ENCODE peak calls at places on chromosomes 5 and 9, in eight cellular contexts. E is stomach, A is H1, L is SK-N-SH, Z is prostate gland, Y is HCT116, H is GM23338, O is upper lobe of left lung. D is an unnamed sample.
A peak's percentile ranks its signal among the peaks of the same experiment; 100 is the strongest.

GRCh38 chr9:128835246-128836210 is 5.9 kb upstream of the SPOUT1 start:
- DNase-seq in Z (no peak), L (no peak), A (no peak), Y (no peak), E (no peak), H (no peak), O (peak; percentile 53), D (no peak)

GRCh38 chr5:40842351-40842750 is 1.2 kb downstream of the CARD6 start:
- DNase-seq in Z (no peak), A (no peak), H (no peak), Y (no peak), O (no peak), L (no peak), E (no peak), D (no peak)

GRCh38 chr9:36154213-36154952 is 14.8 kb upstream of the CCIN start:
- DNase-seq in O (no peak), Y (no peak), L (no peak), H (no peak), A (no peak), E (no peak), Z (no peak), D (no peak)

GRCh38 chr9:123933401-123933800 is 3.5 kb upstream of the DENND1A start:
- DNase-seq in E (no peak), O (no peak), A (no peak), Y (peak; percentile 85), L (no peak), Z (no peak), H (no peak), D (no peak)

GRCh38 chr9:70130266-70130665 is 86.6 kb downstream of the MAMDC2 start:
- DNase-seq in H (no peak), E (no peak), Y (no peak), A (no peak), Z (no peak), L (no peak), O (no peak), D (no peak)

GRCh38 chr5:856531-857425 is 6.0 kb upstream of the ZDHHC11 start:
- DNase-seq in Y (no peak), E (no peak), L (no peak), H (no peak), O (no peak), Z (no peak), A (no peak), D (no peak)

GRCh38 chr5:14915291-14915976 is 43.9 kb upstream of the ANKH start:
- DNase-seq in A (no peak), L (no peak), Z (peak; percentile 19), Y (no peak), E (no peak), H (no peak), O (no peak), D (no peak)

GRCh38 chr5:160506006-160507004 is 84.7 kb downstream of the PTTG1 start:
- DNase-seq in E (no peak), H (peak; percentile 86), O (no peak), A (no peak), L (peak; percentile 23), Z (no peak), Y (no peak), D (no peak)

GRCh38 chr5:110386782-110387181 is 339.7 kb downstream of the TMEM232 start:
- DNase-seq in O (no peak), L (no peak), Y (no peak), E (no peak), Z (no peak), A (no peak), H (no peak), D (no peak)

GRCh38 chr5:112174959-112175594 is 244.0 kb downstream of the EPB41L4A start:
- DNase-seq in A (no peak), H (peak; percentile 89), Y (peak; percentile 61), L (peak; percentile 67), Z (peak; percentile 53), E (no peak), O (no peak), D (no peak)

GRCh38 chr9:112753725-112754124 is 3.2 kb downstream of the SNX30 start:
- DNase-seq in A (no peak), L (no peak), O (no peak), Z (no peak), E (no peak), Y (peak; percentile 36), H (no peak), D (no peak)

GRCh38 chr9:72383978-72384709 is 19.1 kb upstream of the ZFAND5 start:
- DNase-seq in O (no peak), A (no peak), H (no peak), Z (no peak), E (no peak), Y (no peak), L (no peak), D (no peak)

GRCh38 chr9:133523096-133523495 is 1.7 kb downstream of the MYMK start:
- DNase-seq in O (no peak), H (no peak), Z (no peak), Y (no peak), A (no peak), L (no peak), E (no peak), D (no peak)

GRCh38 chr9:96436063-96436455 is 13.9 kb upstream of the HABP4 start:
- DNase-seq in Z (no peak), Y (no peak), H (no peak), O (no peak), E (no peak), L (no peak), A (no peak), D (no peak)

DNA sequence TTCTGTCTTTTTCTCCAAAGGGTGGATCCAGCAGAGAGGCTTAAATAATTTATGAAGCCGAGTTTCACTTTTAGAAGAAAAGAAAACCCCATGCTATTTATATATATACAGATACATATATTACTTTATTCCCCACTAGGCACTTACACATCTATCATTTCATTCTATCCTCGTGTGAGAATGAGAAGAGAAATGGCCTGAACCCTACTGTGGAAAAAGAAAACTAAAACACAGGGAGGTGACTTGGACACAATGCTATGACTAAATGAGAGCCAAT is 195.2 kb downstream of the NR3C1 start:
- DNase-seq in O (no peak), Z (no peak), L (no peak), A (no peak), E (no peak), H (no peak), Y (no peak), D (no peak)
- H3K27ac ChIP-seq in O (no peak overlapping the region), Z (no peak overlapping the region), L (no peak overlapping the region), A (no peak overlapping the region), E (no peak overlapping the region), H (no peak overlapping the region), Y (no peak overlapping the region), D (no peak overlapping the region)

DNA sequence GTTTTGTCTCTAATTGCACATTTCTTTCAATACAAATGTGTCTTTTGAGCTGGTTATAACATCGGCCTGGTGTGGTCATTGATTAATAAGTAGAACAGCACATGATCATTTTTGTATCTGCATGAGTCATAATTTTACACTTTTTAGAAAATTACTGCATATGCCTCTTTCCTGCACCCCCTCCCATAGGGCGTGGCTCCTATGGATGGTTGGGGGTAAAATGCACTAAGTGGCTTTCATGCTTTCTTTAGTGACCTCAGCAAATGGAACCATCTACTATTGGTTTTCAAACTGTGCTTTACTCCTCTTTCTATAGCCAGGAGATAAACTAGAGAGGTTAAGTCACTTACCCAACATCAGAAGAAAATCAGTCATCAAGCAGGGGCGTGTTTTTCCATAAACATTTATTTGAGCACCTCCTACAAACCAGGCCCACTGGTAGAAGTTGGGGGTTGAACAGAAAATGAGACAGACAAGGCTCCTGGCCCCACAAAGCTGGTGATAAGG is 3.8 kb downstream of the ANXA6 start:
- DNase-seq in L (no peak), O (no peak), H (no peak), A (no peak), Z (no peak), Y (no peak), E (no peak), D (no peak)
- H3K4me1 ChIP-seq in L (peaks cover 48% of the 10 kb centered on the region), O (peaks cover 69% of the 10 kb centered on the region), H (peaks cover 24% of the 10 kb centered on the region), A (no peaks in the 10 kb centered on the region), Z (peaks cover 5% of the 10 kb centered on the region), Y (peaks cover 18% of the 10 kb centered on the region), E (peaks cover 73% of the 10 kb centered on the region), D (no peaks in the 10 kb centered on the region)

GRCh38 chr9:81833563-81834345 is 94.5 kb upstream of the SPATA31D4 start:
- DNase-seq in E (peak; percentile 31), A (no peak), O (no peak), L (no peak), Z (no peak), H (no peak), Y (no peak), D (no peak)

GRCh38 chr9:81829201-81829882 is 98.9 kb upstream of the SPATA31D4 start:
- DNase-seq in O (no peak), Y (no peak), L (no peak), Z (no peak), E (no peak), H (peak; percentile 49), A (no peak), D (no peak)

GRCh38 chr9:81827616-81828296 is 100.5 kb upstream of the SPATA31D4 start:
- DNase-seq in E (no peak), Z (no peak), O (no peak), A (no peak), Y (no peak), H (no peak), L (no peak), D (no peak)

DNA sequence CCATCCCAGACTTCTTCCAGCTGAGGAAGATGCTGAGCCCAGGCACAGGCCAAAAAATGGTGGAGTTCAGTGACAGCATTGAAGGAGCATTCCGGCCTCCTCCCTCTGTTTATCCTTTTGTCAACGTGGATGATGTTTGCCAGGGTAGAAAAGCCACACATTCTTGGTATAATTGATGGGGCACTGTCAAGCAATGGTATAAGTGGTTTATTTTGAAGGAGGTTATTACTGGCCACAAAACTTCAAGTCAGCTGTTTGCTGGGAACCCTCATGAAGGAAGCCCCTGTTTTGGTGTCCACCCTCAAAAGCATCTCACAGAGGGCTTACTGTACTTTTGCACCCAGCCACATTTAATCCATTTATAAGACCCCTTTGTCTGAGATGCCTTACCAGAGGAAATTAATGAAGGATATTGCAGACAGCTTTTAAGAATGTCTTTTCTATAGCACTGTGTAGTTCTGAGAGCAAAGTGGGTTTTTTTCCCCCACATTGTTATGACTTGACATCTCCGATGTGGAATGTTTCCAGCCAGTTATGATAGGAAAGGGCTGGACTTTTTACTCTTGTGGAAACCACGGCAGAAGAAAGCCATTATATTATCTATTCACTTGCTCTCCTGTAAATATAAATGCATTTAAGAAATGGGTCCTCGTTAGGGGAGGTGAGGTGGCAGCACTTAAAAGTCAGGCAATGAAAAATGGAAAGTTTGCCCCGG is 95.5 kb upstream of the SPATA31D4 start:
- DNase-seq in H (no peak), E (no peak), Z (no peak), Y (no peak), A (no peak), O (no peak), L (no peak), D (no peak)
- TF ChIP-seq POLR2AphosphoS5 in H (no peak), E (peak; percentile 46), Z (no peak), Y (no peak), A (no peak), O (no peak), L (no peak), D (no peak)

DNA sequence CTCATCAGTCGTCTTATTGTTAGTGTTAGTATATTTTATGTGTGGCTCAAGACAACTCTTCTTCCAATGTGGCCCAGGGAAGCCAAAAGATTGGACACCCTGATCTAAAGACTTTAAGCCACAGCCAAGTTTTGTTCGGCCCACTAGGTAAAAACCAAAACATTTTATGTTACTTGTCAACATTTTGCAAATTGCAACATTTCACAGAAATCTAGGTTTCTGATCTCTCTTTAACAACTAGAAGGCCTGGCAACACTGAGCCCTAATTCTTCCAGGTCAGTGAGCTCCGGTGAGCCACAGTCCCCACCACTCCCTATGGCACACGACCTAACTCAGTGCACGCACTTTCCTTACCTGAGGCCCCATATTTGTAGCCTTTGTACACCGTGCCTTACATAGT is 24.0 kb downstream of the MYO10 start:
- DNase-seq in Z (no peak), L (no peak), H (no peak), O (no peak), E (no peak), Y (no peak), A (no peak), D (no peak)
- H3K27ac ChIP-seq in Z (no peak overlapping the region), L (peak overlapping the region; percentile 93), H (no peak overlapping the region), O (no peak overlapping the region), E (peak overlapping the region; percentile 64), Y (no peak overlapping the region), A (no peak overlapping the region), D (no peak overlapping the region)